ENCODE peak calls at places on chromosomes 3 and 15, in five cellular contexts. J, V, Z, T and W are unnamed samples.

GRCh38 chr3:159246385-159246784 is 444.5 kb downstream of the MFSD1 start:
- DNase-seq in J (no peak), V (no peak), Z (peak), T (no peak), W (no peak)

GRCh38 chr3:116877968-116878367 is 168.4 kb downstream of the TUSC7 start:
- DNase-seq in J (no peak), V (no peak), Z (no peak), T (no peak), W (no peak)

GRCh38 chr3:8279476-8279875 is 222.1 kb upstream of the LMCD1 start:
- DNase-seq in J (no peak), V (no peak), Z (no peak), T (no peak), W (no peak)

GRCh38 chr15:31080618-31081017 is 20.9 kb downstream of the TRPM1 start:
- DNase-seq in J (peak), V (no peak), Z (no peak), T (no peak), W (no peak)

GRCh38 chr3:141901914-141902313 is 25.5 kb downstream of the ATP1B3 start:
- DNase-seq in J (no peak), V (no peak), Z (no peak), T (no peak), W (no peak)

GRCh38 chr3:39150170-39150802 is 3.1 kb downstream of the CSRNP1 start:
- DNase-seq in J (no peak), V (no peak), Z (no peak), T (no peak), W (no peak)

GRCh38 chr3:138349926-138350665 is 1.7 kb downstream of the MRAS start:
- DNase-seq in J (no peak), V (no peak), Z (no peak), T (peak), W (no peak)

GRCh38 chr3:53643757-53644156 is 149.3 kb downstream of the CACNA1D start:
- DNase-seq in J (no peak), V (no peak), Z (no peak), T (no peak), W (no peak)

GRCh38 chr15:83709246-83709645 is 55.3 kb downstream of the ADAMTSL3 start:
- DNase-seq in J (no peak), V (no peak), Z (peak), T (peak), W (no peak)

GRCh38 chr3:106820726-106821362 is 556.4 kb upstream of the CCDC54 start:
- DNase-seq in J (no peak), V (no peak), Z (no peak), T (no peak), W (no peak)

GRCh38 chr15:80179025-80179759 is 26.4 kb downstream of the FAH start:
- DNase-seq in J (peak), V (peak), Z (peak), T (peak), W (peak)
- H3K4me3 ChIP-seq in J (no peak), V (no peak), Z (peak), T (no peak), W (no peak)

DNA sequence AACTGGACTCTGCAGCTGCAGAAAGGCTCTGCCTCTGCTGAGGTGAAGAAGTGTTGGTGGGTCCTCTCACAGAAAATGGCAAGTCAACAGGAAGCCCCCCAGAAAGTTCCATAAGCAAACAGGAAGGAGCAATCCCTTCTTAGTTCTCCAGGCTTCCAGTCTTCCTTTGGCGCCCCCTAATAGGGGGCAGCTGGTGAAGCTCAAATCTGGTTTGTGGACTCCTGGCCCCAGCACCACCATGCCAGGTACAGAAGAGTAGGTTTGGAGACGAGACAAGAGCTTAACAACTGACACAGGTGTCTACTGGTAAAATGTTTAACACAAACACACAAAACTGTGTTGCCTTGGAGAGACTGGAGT is 35.5 kb downstream of the LEO1 start:
- DNase-seq in J (no peak), V (no peak), Z (no peak), T (no peak), W (no peak)
- TF ChIP-seq CTCF in J (no peak), V (no peak), Z (peak), T (no peak), W (no peak)

GRCh38 chr15:33292718-33293307 is 18.0 kb upstream of the RYR3 start:
- DNase-seq in J (peak), V (no peak), Z (peak), T (peak), W (peak)
- H3K4me3 ChIP-seq in J (no peak), V (no peak), Z (no peak), T (no peak), W (no peak)

GRCh38 chr3:57087361-57088092 is 27.1 kb downstream of the SPATA12 start:
- DNase-seq in J (no peak), V (no peak), Z (no peak), T (no peak), W (no peak)

GRCh38 chr3:57089043-57089442 is 28.6 kb downstream of the SPATA12 start:
- DNase-seq in J (no peak), V (no peak), Z (no peak), T (no peak), W (no peak)

GRCh38 chr3:57086201-57086600 is 25.7 kb downstream of the SPATA12 start:
- DNase-seq in J (no peak), V (no peak), Z (no peak), T (no peak), W (no peak)

GRCh38 chr3:57091471-57091870 is 31.0 kb downstream of the SPATA12 start:
- DNase-seq in J (no peak), V (no peak), Z (no peak), T (peak), W (no peak)

DNA sequence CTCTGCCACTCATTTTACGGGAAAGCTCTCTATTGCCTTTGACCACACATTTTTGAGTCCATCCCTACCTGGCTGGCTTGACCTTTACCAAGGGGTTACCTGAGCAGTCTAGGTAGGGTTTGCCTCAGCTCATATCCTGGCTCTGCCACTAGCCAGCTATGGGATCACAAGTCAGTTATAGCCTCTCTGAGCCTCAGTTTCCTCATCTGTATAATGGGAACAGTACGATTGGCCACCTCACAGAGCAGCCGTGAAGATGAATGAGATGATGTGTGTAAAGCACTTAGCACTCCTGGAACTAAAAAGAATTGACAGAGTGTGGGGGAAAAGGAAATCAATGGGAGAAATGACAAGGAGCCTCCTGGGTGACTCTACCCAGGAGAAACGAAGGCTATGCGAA is 28.0 kb downstream of the SPATA12 start:
- DNase-seq in J (no peak), V (no peak), Z (no peak), T (no peak), W (no peak)
- TF ChIP-seq CTCF in J (no peak), V (no peak), Z (no peak), T (no peak), W (no peak)

GRCh38 chr15:46677491-46677890 is 1039.8 kb upstream of the SEMA6D start:
- DNase-seq in J (no peak), V (no peak), Z (no peak), T (no peak), W (no peak)
- H3K4me3 ChIP-seq in J (no peak), V (no peak), Z (no peak), T (no peak), W (no peak)

DNA sequence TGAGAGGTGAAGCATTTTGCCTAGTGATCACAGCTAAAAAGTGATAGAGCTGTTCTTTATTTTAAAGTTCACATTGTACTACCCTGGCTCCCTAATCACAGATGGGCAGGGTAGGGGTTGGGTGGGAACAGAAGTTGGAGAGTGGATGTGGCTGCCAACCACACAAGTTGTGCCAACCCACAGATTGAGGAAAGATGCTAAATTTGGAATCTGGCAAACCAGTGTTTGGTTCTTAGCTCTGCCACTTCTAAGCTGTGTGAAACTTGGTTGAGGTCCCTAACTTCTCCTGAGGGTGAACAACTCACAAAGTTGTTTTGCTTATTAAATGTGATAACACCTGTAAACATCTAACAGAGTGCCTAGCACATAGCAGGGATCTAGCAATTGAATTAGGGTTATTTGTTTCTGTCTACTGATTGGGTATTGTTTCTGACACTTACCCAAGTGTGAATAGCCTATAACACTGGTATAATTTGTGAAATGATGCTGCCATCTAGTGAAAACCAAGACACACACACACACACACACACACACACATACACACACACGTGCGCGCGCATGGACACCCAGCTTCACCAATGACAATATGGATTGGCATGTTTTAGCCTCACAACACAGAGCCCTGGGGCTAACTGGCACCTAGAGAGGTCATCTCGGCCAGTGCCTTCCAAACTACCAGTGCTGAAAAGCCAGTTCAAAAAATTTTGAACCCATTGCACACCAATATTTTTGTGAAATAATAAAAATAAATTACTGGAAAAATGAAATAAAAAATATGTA is 25.3 kb downstream of the ADGRG7 start:
- DNase-seq in J (peak), V (no peak), Z (peak), T (peak), W (no peak)
- TF ChIP-seq CTCF in J (no peak), V (no peak), Z (peak), T (no peak), W (no peak)

DNA sequence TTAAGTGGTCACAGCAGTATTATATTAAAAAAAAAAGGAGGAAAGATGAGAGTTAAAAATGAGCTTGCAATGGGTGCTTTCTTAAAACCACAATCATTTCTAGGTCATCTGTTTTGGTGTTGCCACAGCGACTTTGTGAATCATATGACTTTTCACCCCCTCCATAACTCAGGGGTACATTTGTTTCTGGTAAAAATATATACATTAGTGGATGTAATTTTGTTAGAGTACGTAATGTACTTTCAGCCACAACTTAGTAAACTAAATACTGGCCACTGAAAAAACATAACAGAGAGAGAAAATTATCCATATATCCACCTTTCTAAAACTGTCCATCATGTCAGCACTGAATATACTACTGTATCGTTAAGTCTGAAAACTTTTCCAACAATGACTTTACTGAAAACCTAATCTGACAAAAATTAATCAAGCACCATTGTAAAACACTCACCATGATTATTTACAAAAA is 3.4 kb downstream of the ANKRD28 start:
- DNase-seq in J (no peak), V (peak), Z (peak), T (peak), W (peak)
- H3K4me3 ChIP-seq in J (peak), V (peak), Z (peak), T (peak), W (peak)

DNA sequence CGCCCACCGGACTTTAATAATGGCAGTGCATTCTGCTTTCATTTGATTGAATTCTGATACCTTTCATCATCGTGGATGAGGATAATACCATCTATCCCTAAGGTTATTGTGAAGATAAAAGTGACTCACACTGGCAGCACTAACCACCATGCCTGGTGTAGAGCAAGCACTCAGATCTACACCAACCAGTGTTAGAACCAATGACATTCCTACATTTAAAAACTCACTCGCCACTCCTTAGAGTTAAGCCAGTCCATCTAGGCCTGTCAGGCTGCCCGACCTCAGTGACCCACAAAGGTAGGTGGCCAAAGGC is 42.8 kb upstream of the TOPAZ1 start:
- DNase-seq in J (no peak), V (no peak), Z (no peak), T (no peak), W (no peak)
- TF ChIP-seq CTCF in J (no peak), V (no peak), Z (no peak), T (no peak), W (no peak)